ENCODE peak calls at places on chromosomes 6 and 20, in ten cellular contexts. K is neural progenitor cell, P is osteoblast, R is psoas muscle, X is endodermal cell, Q is kidney epithelial cell, B is IMR-90, W is GM23338, C is keratinocyte, I is tibial nerve. O is an unnamed sample. For H3K27me3, the result is how much of the 10 kb centered on the place peaks cover.

GRCh38 chr20:3896853-3897252 is 7.7 kb downstream of the PANK2 start:
- DNase-seq in Q (no peak), X (no peak), B (no peak), I (no peak), P (no peak), R (no peak), W (no peak), K (no peak), C (no peak), O (no peak)

GRCh38 chr6:12014027-12014872 is 2.1 kb downstream of the HIVEP1 start:
- DNase-seq in R (no peak), X (no peak), I (no peak), P (peak), W (no peak), C (peak), B (peak), Q (peak), K (no peak), O (no peak)

GRCh38 chr6:13412639-13413465 is 74.5 kb downstream of the GFOD1 start:
- DNase-seq in R (no peak), X (no peak), Q (no peak), B (no peak), P (no peak), I (no peak), C (no peak), K (peak), W (no peak), O (no peak)

GRCh38 chr6:56593801-56594318 is 48.8 kb downstream of the DST start:
- DNase-seq in Q (no peak), W (no peak), R (no peak), C (no peak), K (no peak), P (no peak), I (no peak), B (peak), X (no peak), O (no peak)

GRCh38 chr6:37115236-37115894 is 54.6 kb upstream of the PIM1 start:
- DNase-seq in X (no peak), C (no peak), W (no peak), B (peak), Q (no peak), R (no peak), P (no peak), K (no peak), I (no peak), O (no peak)

GRCh38 chr6:70547313-70547712 is 19.4 kb upstream of the SDHAF4 start:
- DNase-seq in R (no peak), W (peak), P (no peak), K (peak), X (no peak), B (peak), C (no peak), I (no peak), Q (no peak), O (no peak)

GRCh38 chr20:4234128-4234527 is 218.8 kb upstream of the RNF24 start:
- DNase-seq in I (no peak), X (no peak), C (no peak), K (no peak), R (no peak), P (peak), B (peak), W (no peak), Q (no peak), O (no peak)

GRCh38 chr6:106908386-106908840 is 66.1 kb downstream of the CD24 start:
- DNase-seq in Q (no peak), R (no peak), C (peak), B (no peak), P (no peak), W (no peak), K (no peak), X (no peak), I (no peak), O (no peak)

GRCh38 chr6:18280084-18280483 is 15.8 kb upstream of the DEK start:
- DNase-seq in P (no peak), I (no peak), B (no peak), C (no peak), Q (no peak), W (no peak), K (peak), X (no peak), R (no peak), O (no peak)

GRCh38 chr6:9417400-9417799 is 982.1 kb upstream of the SLC35B3 start:
- DNase-seq in I (no peak), Q (no peak), X (no peak), B (no peak), P (no peak), W (no peak), C (no peak), R (no peak), K (no peak), O (no peak)

GRCh38 chr6:138896104-138896756 is 91.8 kb downstream of the REPS1 start:
- DNase-seq in X (no peak), K (no peak), C (no peak), B (no peak), R (no peak), P (no peak), W (no peak), Q (no peak), I (no peak), O (no peak)

GRCh38 chr6:24659547-24659946 is 7.2 kb downstream of the TDP2 start:
- DNase-seq in K (no peak), X (no peak), R (no peak), Q (no peak), W (peak), P (no peak), I (no peak), B (peak), C (no peak), O (no peak)

GRCh38 chr6:153858529-153858928 is 180.5 kb upstream of the OPRM1 start:
- DNase-seq in P (no peak), B (no peak), W (no peak), X (no peak), Q (no peak), K (no peak), I (no peak), C (no peak), R (no peak), O (no peak)

GRCh38 chr6:137925299-137925698 is 58.2 kb downstream of the TNFAIP3 start:
- DNase-seq in C (no peak), Q (no peak), B (no peak), K (no peak), X (no peak), R (no peak), I (no peak), W (no peak), P (no peak), O (no peak)

GRCh38 chr6:36979343-36979742 is 6.7 kb downstream of the MTCH1 start:
- DNase-seq in K (no peak), R (peak), I (peak), B (peak), X (no peak), P (peak), Q (no peak), C (no peak), W (no peak), O (no peak)

GRCh38 chr6:15320683-15321082 is 74.8 kb downstream of the JARID2 start:
- DNase-seq in R (no peak), C (no peak), P (no peak), I (no peak), Q (no peak), K (no peak), B (peak), X (no peak), W (no peak), O (no peak)

GRCh38 chr6:166760288-166760687 is 133.2 kb upstream of the RPS6KA2 start:
- DNase-seq in P (no peak), B (no peak), W (no peak), Q (no peak), C (no peak), K (no peak), I (no peak), X (no peak), R (no peak), O (no peak)

GRCh38 chr20:35615667-35616464 is at the start of gene SPAG4:
- DNase-seq in R (peak), Q (no peak), W (peak), K (no peak), X (no peak), B (peak), P (peak), I (peak), C (no peak), O (no peak)
- H3K27me3 ChIP-seq in R (under half), Q (under half), W (under half), K (under half), X (under half), B (under half), P (under half), I (under half), C (under half), O (under half)

GRCh38 chr6:157521665-157522335 is 140.8 kb downstream of the ZDHHC14 start:
- DNase-seq in K (no peak), X (no peak), P (no peak), W (no peak), Q (no peak), B (no peak), C (no peak), R (no peak), I (no peak), O (no peak)
- TF ChIP-seq CTCF in K (no peak), X (no peak), P (no peak), W (no peak), Q (no peak), B (no peak), C (no peak), R (no peak), I (no peak), O (no peak)

GRCh38 chr6:33417903-33418689 is at the start of gene CUTA:
- DNase-seq in W (peak), I (peak), B (peak), C (peak), R (peak), K (peak), Q (peak), X (peak), P (peak), O (peak)

GRCh38 chr6:33417127-33417902 is 592 bp downstream of the CUTA start:
- DNase-seq in W (peak), K (peak), X (no peak), R (no peak), Q (no peak), B (peak), I (no peak), P (peak), C (no peak), O (peak)

GRCh38 chr6:33414592-33415271 is 3.2 kb downstream of the CUTA start:
- DNase-seq in K (peak), W (peak), P (peak), B (no peak), I (no peak), R (no peak), Q (no peak), C (no peak), X (peak), O (no peak)

GRCh38 chr6:33415831-33416230 is 2.1 kb downstream of the CUTA start:
- DNase-seq in X (no peak), B (no peak), I (no peak), W (no peak), R (no peak), P (peak), K (no peak), Q (no peak), C (no peak), O (no peak)

GRCh38 chr6:33416386-33417126 is 1.4 kb downstream of the CUTA start:
- DNase-seq in R (no peak), Q (no peak), W (no peak), X (no peak), B (peak), C (no peak), I (no peak), P (peak), K (no peak), O (no peak)
- H3K4me3 ChIP-seq in R (peak), Q (peak), W (peak), X (peak), B (peak), C (peak), I (peak), P (peak), K (peak), O (peak)

DNA sequence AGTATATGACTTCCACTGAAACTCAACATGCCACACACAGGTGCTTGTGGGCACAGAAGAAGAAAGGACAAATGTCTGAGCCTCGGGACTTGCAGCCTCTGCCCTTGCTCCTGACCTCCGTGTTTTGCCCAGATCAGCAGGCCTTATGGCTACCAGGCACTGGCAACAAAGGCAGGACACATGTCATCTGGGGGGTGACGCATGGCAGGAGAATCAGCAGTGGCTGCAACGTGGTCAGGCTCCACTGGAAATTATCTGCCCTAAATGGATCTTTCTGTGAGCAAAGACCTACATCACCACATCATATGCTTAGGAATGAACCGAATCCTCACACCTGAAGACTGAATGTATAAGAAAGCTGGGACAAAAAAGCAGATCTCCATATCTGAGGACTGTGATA is 78.9 kb downstream of the ELOVL5 start:
- DNase-seq in X (no peak), Q (no peak), B (no peak), K (no peak), P (no peak), C (no peak), W (no peak), I (no peak), R (no peak), O (no peak)
- H3K27me3 ChIP-seq in X (under half), Q (under half), B (under half), K (under half), P (under half), C (under half), W (under half), I (under half), R (under half), O (under half)

GRCh38 chr20:25324412-25324811 is 66.2 kb downstream of the ABHD12 start:
- DNase-seq in P (no peak), I (peak), B (no peak), W (no peak), C (no peak), Q (no peak), X (peak), R (no peak), K (no peak), O (no peak)

GRCh38 chr20:25327521-25328235 is 63.0 kb downstream of the ABHD12 start:
- DNase-seq in Q (no peak), R (no peak), K (no peak), P (no peak), X (no peak), I (no peak), W (no peak), C (no peak), B (peak), O (no peak)

GRCh38 chr20:25325997-25326396 is 64.6 kb downstream of the ABHD12 start:
- DNase-seq in I (no peak), X (peak), W (no peak), B (no peak), Q (no peak), K (no peak), R (no peak), P (peak), C (no peak), O (no peak)

GRCh38 chr20:25323486-25324246 is 67.0 kb downstream of the ABHD12 start:
- DNase-seq in Q (no peak), B (no peak), I (no peak), R (no peak), P (no peak), X (peak), C (no peak), K (no peak), W (no peak), O (no peak)

DNA sequence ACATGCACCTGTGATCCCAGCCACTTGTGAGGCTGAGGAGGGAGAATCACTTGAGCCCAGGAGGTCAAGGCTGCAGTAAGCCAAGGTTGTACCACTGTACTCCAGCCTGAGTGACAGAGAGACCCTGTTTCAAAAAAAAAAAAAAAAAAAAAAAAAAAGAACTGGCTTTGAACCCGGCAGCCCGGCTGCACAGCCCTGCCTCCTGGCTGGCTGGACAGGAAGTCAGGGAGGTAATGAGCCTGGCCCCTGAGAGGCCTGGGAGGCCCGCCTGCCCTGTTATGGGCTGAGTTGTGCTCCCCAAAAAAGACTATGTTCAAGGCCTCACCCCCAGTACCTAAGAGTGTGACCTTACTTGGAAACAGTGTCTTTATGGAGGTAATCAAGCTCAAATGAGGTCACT is 65.6 kb downstream of the ABHD12 start:
- DNase-seq in R (no peak), W (no peak), X (peak), I (no peak), K (no peak), B (no peak), C (no peak), P (no peak), Q (no peak), O (no peak)
- TF ChIP-seq CTCF in R (no peak), W (no peak), X (no peak), I (no peak), K (no peak), B (no peak), C (no peak), P (no peak), Q (no peak), O (no peak)

DNA sequence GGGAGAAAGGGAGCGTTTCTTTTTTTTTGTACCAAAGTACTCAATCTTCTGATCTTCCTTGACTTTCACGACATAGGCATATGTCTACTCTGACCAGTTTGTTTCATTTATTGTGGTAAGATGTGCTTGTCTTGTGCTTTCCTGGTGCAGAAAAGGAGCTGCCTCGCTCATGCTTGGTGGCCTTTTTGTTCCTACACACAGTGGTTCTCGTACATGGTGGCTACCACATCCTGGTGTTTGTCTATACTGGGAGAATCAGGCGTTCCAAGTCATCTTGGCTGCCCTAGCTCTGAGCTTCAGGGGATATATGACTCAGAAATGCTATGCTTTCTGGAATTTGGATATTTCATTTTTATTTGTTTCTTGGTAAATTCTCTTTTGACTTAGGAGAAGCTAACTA is 31.8 kb downstream of the MYB start:
- DNase-seq in I (no peak), X (no peak), R (no peak), K (no peak), Q (no peak), C (no peak), B (peak), W (no peak), P (no peak), O (peak)
- H3K4me3 ChIP-seq in I (no peak), X (no peak), R (no peak), K (no peak), Q (no peak), C (no peak), B (no peak), W (no peak), P (peak), O (no peak)